ENCODE peak calls at places on chromosome 2, in five cellular contexts. Z is B cell, O is glutamatergic neuron, G is foreskin fibroblast, B is HFF-Myc. Q is an unnamed sample.

GRCh38 chr2:152222975-152223638 is 47.5 kb upstream of the STAM2 start:
- DNase-seq in Z (no peak), O (no peak), G (peak), B (peak), Q (no peak)

GRCh38 chr2:96131152-96131817 is 7.0 kb downstream of the ASTL start:
- DNase-seq in Z (no peak), G (no peak), O (no peak), B (no peak), Q (no peak)

GRCh38 chr2:190819835-190820234 is 60.8 kb upstream of the GLS start:
- DNase-seq in O (no peak), G (peak), Z (no peak), B (peak), Q (peak)

GRCh38 chr2:230439590-230439989 is 23.6 kb downstream of the SP100 start:
- DNase-seq in B (no peak), Z (peak), G (no peak), O (no peak), Q (no peak)

GRCh38 chr2:85413592-85414421 is 3.6 kb upstream of the CAPG start:
- DNase-seq in Z (peak), O (no peak), G (peak), B (no peak), Q (peak)

GRCh38 chr2:29295843-29296242 is 180.6 kb downstream of the CLIP4 start:
- DNase-seq in O (peak), Z (no peak), B (no peak), G (peak), Q (peak)

GRCh38 chr2:189348369-189348768 is 92.9 kb upstream of the WDR75 start:
- DNase-seq in Z (no peak), O (no peak), G (no peak), B (no peak), Q (no peak)

GRCh38 chr2:231535961-231536360 is 5.7 kb upstream of the NMUR1 start:
- DNase-seq in G (no peak), Z (no peak), B (no peak), O (no peak), Q (no peak)

GRCh38 chr2:139478191-139478914 is 698.2 kb upstream of the NXPH2 start:
- DNase-seq in O (no peak), G (no peak), B (no peak), Z (no peak), Q (no peak)

GRCh38 chr2:112032615-112033457 is 22.2 kb upstream of the TMEM87B start:
- DNase-seq in B (peak), O (no peak), G (no peak), Z (no peak), Q (peak)

GRCh38 chr2:239092571-239093294 is 244.8 kb downstream of the TWIST2 start:
- DNase-seq in O (no peak), Z (no peak), G (no peak), B (no peak), Q (no peak)

GRCh38 chr2:106845716-106846115 is 40.3 kb downstream of the ST6GAL2 start:
- DNase-seq in O (no peak), Z (no peak), B (no peak), G (no peak), Q (no peak)

GRCh38 chr2:9725106-9725505 is 94.3 kb upstream of the YWHAQ start:
- DNase-seq in G (no peak), B (no peak), O (no peak), Z (no peak), Q (no peak)

GRCh38 chr2:241150660-241151530 is 628 bp downstream of the PPP1R7 start:
- DNase-seq in Z (no peak), G (no peak), B (no peak), O (no peak), Q (no peak)

GRCh38 chr2:208671312-208671711 is 264.7 kb downstream of the PTH2R start:
- DNase-seq in G (no peak), Z (no peak), B (no peak), O (peak), Q (no peak)

GRCh38 chr2:6828299-6828584 is 37.5 kb downstream of the CMPK2 start:
- DNase-seq in G (no peak), O (no peak), B (no peak), Z (no peak), Q (peak)
- TF ChIP-seq CTCF in G (peak), O (peak), B (peak), Z (peak), Q (peak)

DNA sequence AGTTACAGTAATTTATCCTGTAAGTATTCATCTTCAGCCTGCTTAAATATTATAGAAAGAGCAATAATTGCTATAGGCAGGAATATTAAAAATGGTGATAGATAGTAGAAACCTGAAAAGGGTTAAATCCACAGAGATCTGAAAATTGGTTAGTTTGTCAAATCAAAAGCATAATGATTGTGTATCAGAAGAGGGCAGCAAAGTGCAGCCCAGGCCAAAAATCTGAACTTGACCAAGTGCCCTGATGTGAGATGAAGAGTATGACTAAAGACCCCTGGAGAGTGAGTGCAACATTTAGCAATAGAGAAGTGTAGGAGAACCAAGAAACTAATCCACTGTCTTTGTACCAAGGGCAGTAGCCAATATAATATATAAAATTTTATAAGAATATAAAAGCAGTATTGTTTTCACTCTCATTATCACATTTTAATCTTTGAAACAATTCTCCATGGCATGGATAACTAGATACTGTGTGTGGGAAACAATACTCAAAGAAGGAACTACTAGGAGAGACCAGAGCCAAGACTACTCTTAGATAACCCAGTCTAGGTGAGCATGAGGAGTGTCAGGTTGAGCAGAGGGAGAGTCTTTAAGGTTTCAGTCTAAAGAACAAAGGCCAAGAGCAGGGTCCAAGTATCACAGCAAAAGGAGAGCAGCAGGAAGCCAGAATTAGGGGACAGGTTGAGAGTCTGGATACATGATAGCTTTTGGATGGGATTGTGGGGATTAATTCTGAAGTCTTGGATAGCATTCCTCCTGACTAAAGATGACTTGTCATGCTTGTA is 148.7 kb downstream of the CALCRL start:
- DNase-seq in Z (no peak), B (peak), G (no peak), O (no peak), Q (no peak)
- TF ChIP-seq CTCF in Z (no peak), B (peak), G (peak), O (no peak), Q (peak)

DNA sequence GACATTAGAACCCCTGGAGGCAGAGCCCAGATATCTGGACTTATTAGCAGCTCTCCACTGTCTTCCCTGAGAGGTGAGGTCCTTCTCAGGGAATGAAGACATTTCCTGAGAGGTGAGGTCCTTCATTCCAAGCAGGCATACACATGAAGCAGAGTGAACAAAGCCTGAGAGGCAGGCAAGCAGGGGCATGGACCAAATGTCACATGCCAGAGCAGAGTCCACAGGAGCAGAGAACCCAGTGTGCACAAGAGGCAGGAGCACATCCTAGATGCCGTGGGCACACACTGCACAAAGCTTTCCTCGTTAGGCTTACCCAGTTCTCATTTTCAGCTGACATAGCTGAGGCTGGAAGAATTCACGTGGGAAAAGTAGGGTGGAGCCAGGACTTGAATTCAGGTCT is 759.9 kb upstream of the HS6ST1 start:
- DNase-seq in B (no peak), G (no peak), O (no peak), Z (no peak), Q (no peak)
- TF ChIP-seq CTCF in B (no peak), G (no peak), O (no peak), Z (no peak), Q (no peak)

DNA sequence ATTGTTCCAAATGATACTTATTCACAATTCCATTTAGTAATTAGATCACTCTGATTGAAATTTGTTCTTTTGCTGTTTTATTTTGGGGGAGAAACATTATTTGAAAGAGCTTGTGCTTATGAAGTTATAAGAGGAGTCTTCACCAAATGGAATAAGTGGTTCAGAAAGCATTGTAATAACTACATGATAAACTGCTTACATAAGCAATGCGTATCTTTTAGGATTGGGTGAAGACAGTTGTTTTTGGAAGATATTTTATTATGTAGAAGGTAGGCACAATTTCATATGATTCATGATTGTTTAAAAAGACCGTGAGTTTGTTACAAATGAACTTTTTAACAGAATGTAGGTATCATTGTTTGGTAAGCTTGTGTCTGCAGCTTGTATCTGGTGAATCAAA is 14.5 kb downstream of the ZNF638 start:
- DNase-seq in Z (no peak), B (no peak), O (no peak), G (no peak), Q (no peak)
- TF ChIP-seq CTCF in Z (no peak), B (no peak), O (no peak), G (no peak), Q (no peak)

DNA sequence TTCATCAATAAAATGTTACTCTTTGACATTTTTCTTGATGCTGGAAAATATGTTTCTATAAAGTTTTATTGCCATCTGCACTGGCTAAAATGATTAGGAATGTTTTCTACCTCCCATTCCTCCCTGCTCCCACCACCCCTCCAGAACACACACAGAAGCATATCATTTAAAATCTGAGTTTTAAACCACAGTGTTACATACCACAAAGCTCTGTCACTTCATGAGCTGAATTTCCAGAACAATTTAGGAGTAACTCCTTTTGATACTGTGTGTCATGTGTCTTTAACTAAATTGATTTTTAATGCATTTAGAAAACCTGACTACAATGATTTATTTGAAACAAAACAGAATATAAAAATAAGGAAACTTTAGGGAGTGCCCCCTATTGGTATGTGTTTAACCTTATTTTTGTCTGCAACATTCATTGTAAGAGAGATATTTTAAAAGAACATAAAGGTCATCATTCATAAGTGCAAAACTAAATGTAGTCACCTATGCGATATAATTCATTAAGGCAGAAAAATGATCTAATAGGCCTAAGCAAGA is 52.0 kb downstream of the FEZ2 start:
- DNase-seq in Z (no peak), B (no peak), G (no peak), O (no peak), Q (no peak)
- TF ChIP-seq CTCF in Z (no peak), B (no peak), G (no peak), O (no peak), Q (peak)

Q was measured in HFFc6.